ENCODE peak calls at places on chromosomes 6 and 20, in six cellular contexts. D, X, Y, K, A and U are unnamed samples. For H3K36me3, the result is how much of the 10 kb centered on the place peaks cover.

GRCh38 chr6:7910298-7910653 is 312 bp downstream of the TXNDC5 start:
- DNase-seq in D (no peak), X (peak), Y (no peak), K (no peak), A (no peak), U (no peak)

GRCh38 chr6:143331362-143331761 is 119.1 kb downstream of the ADAT2 start:
- DNase-seq in D (no peak), X (no peak), Y (no peak), K (no peak), A (no peak), U (no peak)

GRCh38 chr6:133099573-133099972 is 141.6 kb upstream of the EYA4 start:
- DNase-seq in D (peak), X (no peak), Y (peak), K (peak), A (no peak), U (no peak)

GRCh38 chr6:64012351-64013060 is 376.9 kb downstream of the PHF3 start:
- DNase-seq in D (peak), X (no peak), Y (peak), K (peak), A (no peak), U (no peak)

GRCh38 chr6:42805297-42805861 is 23.5 kb downstream of the BICRAL start:
- DNase-seq in D (no peak), X (no peak), Y (no peak), K (no peak), A (no peak), U (no peak)

GRCh38 chr6:6678185-6678671 is 89.7 kb downstream of the LY86 start:
- DNase-seq in D (peak), X (no peak), Y (peak), K (peak), A (no peak), U (no peak)

GRCh38 chr6:50249493-50249892 is 199.8 kb upstream of the DEFB112 start:
- DNase-seq in D (no peak), X (no peak), Y (peak), K (peak), A (no peak), U (no peak)

GRCh38 chr20:13452470-13453124 is 186.1 kb downstream of the TASP1 start:
- DNase-seq in D (no peak), X (no peak), Y (no peak), K (no peak), A (no peak), U (no peak)

GRCh38 chr20:51899674-51900073 is 97.4 kb upstream of the SALL4 start:
- DNase-seq in D (no peak), X (no peak), Y (no peak), K (no peak), A (no peak), U (no peak)

GRCh38 chr20:2156666-2157624 is 55.3 kb downstream of the STK35 start:
- DNase-seq in D (peak), X (no peak), Y (peak), K (no peak), A (no peak), U (no peak)

GRCh38 chr6:20427856-20428255 is 26.2 kb downstream of the E2F3 start:
- DNase-seq in D (no peak), X (no peak), Y (no peak), K (no peak), A (no peak), U (no peak)

GRCh38 chr6:149112976-149113375 is 204.5 kb upstream of the TAB2 start:
- DNase-seq in D (no peak), X (no peak), Y (no peak), K (no peak), A (no peak), U (no peak)

GRCh38 chr6:166763606-166764472 is 136.8 kb upstream of the RPS6KA2 start:
- DNase-seq in D (no peak), X (no peak), Y (no peak), K (no peak), A (no peak), U (no peak)

GRCh38 chr6:36840471-36841461 is 1.5 kb upstream of the CPNE5 start:
- DNase-seq in D (peak), X (peak), Y (no peak), K (no peak), A (no peak), U (peak)

GRCh38 chr6:158801655-158802294 is 17.4 kb downstream of the EZR start:
- DNase-seq in D (no peak), X (no peak), Y (no peak), K (no peak), A (peak), U (no peak)

GRCh38 chr20:9035129-9035528 is 33.8 kb upstream of the PLCB4 start:
- DNase-seq in D (peak), X (no peak), Y (peak), K (peak), A (no peak), U (no peak)

GRCh38 chr6:91434135-91434534 is 847.3 kb upstream of the MAP3K7 start:
- DNase-seq in D (no peak), X (no peak), Y (no peak), K (peak), A (no peak), U (no peak)

GRCh38 chr6:14472964-14473363 is 355.4 kb downstream of the CD83 start:
- DNase-seq in D (peak), X (no peak), Y (no peak), K (peak), A (no peak), U (no peak)

GRCh38 chr6:8731874-8732273 is 296.5 kb upstream of the SLC35B3 start:
- DNase-seq in D (no peak), X (no peak), Y (no peak), K (no peak), A (no peak), U (no peak)

GRCh38 chr6:135212020-135212806 is 31.1 kb downstream of the MYB start:
- DNase-seq in D (peak), X (no peak), Y (peak), K (peak), A (no peak), U (no peak)

GRCh38 chr20:47280668-47281067 is 75.8 kb downstream of the ZMYND8 start:
- DNase-seq in D (no peak), X (no peak), Y (no peak), K (no peak), A (no peak), U (no peak)

GRCh38 chr6:165222315-165223025 is 86.9 kb downstream of the C6orf118 start:
- DNase-seq in D (peak), X (no peak), Y (no peak), K (no peak), A (no peak), U (no peak)

GRCh38 chr6:138525355-138525754 is 26.1 kb upstream of the NHSL1 start:
- DNase-seq in D (no peak), X (no peak), Y (no peak), K (no peak), A (no peak), U (no peak)

GRCh38 chr20:54140486-54140885 is 33.3 kb downstream of the CYP24A1 start:
- DNase-seq in D (peak), X (no peak), Y (no peak), K (no peak), A (no peak), U (no peak)

GRCh38 chr20:63775096-63775978 is 35.8 kb downstream of the SLC2A4RG start:
- DNase-seq in D (peak), X (peak), Y (no peak), K (peak), A (no peak), U (no peak)

GRCh38 chr6:119346450-119346849 is 3.1 kb downstream of the MAN1A1 start:
- DNase-seq in D (peak), X (no peak), Y (no peak), K (no peak), A (no peak), U (no peak)

GRCh38 chr20:25005661-25006060 is 13.1 kb upstream of the APMAP start:
- DNase-seq in D (no peak), X (no peak), Y (no peak), K (no peak), A (no peak), U (no peak)

GRCh38 chr6:355373-355772 is 36.2 kb upstream of the IRF4 start:
- DNase-seq in D (no peak), X (no peak), Y (no peak), K (no peak), A (no peak), U (no peak)

GRCh38 chr6:148494226-148494625 is 151.6 kb downstream of the SASH1 start:
- DNase-seq in D (peak), X (no peak), Y (no peak), K (no peak), A (no peak), U (no peak)

GRCh38 chr6:149508485-149508884 is 23.7 kb upstream of the ZC3H12D start:
- DNase-seq in D (no peak), X (peak), Y (no peak), K (no peak), A (no peak), U (peak)

GRCh38 chr20:47276856-47277541 is 79.5 kb downstream of the ZMYND8 start:
- DNase-seq in D (peak), X (no peak), Y (no peak), K (peak), A (no peak), U (no peak)

GRCh38 chr6:13604546-13605416 is 10.4 kb upstream of the NOL7 start:
- DNase-seq in D (no peak), X (no peak), Y (no peak), K (no peak), A (no peak), U (no peak)

GRCh38 chr20:15867899-15868298 is 705.3 kb downstream of the KIF16B start:
- DNase-seq in D (no peak), X (no peak), Y (peak), K (no peak), A (no peak), U (no peak)

GRCh38 chr20:54123587-54124180 is 50.1 kb downstream of the CYP24A1 start:
- DNase-seq in D (peak), X (no peak), Y (peak), K (peak), A (no peak), U (no peak)

GRCh38 chr20:43689165-43689564 is 22.3 kb downstream of the MYBL2 start:
- DNase-seq in D (no peak), X (no peak), Y (no peak), K (no peak), A (no peak), U (no peak)
- H3K36me3 ChIP-seq in D (under half), X (under half), Y (under half), K (under half), A (under half), U (under half)

GRCh38 chr6:26646074-26646473 is 13.5 kb downstream of the ZNF322 start:
- DNase-seq in D (no peak), X (no peak), Y (no peak), K (no peak), A (no peak), U (no peak)
- H3K36me3 ChIP-seq in D (under half), X (under half), Y (under half), K (under half), A (under half), U (under half)

DNA sequence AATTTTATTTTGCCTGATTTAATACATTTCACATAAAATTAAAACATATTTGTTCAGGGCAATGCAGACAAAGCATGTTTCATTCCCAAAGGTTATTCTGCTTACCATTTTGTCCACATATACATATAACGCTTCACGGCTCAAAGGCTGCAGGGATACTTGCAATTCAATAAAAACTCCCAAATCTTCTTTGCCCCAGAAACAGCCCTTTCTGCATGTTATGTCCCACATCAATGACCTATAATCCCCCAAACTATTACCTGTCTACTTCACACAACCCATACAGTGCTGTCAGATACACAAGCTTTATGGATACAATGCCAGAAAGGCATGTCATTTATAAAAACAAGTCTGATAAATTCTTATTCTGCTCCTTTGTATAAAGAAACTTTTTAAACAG is 20.2 kb downstream of the SNX5 start:
- DNase-seq in D (no peak), X (no peak), Y (no peak), K (no peak), A (no peak), U (no peak)
- H3K36me3 ChIP-seq in D (half or more), X (half or more), Y (under half), K (under half), A (under half), U (half or more)

GRCh38 chr20:38528167-38528566 is 52.8 kb upstream of the ADIG start:
- DNase-seq in D (no peak), X (no peak), Y (no peak), K (no peak), A (no peak), U (no peak)
- H3K36me3 ChIP-seq in D (under half), X (under half), Y (under half), K (under half), A (under half), U (under half)

GRCh38 chr6:125340175-125340835 is 38.5 kb upstream of the HDDC2 start:
- DNase-seq in D (no peak), X (no peak), Y (no peak), K (no peak), A (no peak), U (no peak)
- H3K36me3 ChIP-seq in D (under half), X (under half), Y (under half), K (under half), A (under half), U (under half)

GRCh38 chr20:21352703-21353102 is 44.6 kb downstream of the NKX2-4 start:
- DNase-seq in D (peak), X (no peak), Y (peak), K (peak), A (no peak), U (no peak)

GRCh38 chr20:21360686-21361085 is 36.6 kb downstream of the NKX2-4 start:
- DNase-seq in D (peak), X (no peak), Y (peak), K (peak), A (no peak), U (no peak)

GRCh38 chr20:21357851-21358250 is 39.5 kb downstream of the NKX2-4 start:
- DNase-seq in D (no peak), X (no peak), Y (no peak), K (no peak), A (no peak), U (no peak)

GRCh38 chr20:21353236-21353635 is 44.1 kb downstream of the NKX2-4 start:
- DNase-seq in D (peak), X (no peak), Y (peak), K (peak), A (no peak), U (no peak)

GRCh38 chr20:21355981-21356380 is 41.3 kb downstream of the NKX2-4 start:
- DNase-seq in D (no peak), X (no peak), Y (no peak), K (no peak), A (no peak), U (no peak)
- H3K36me3 ChIP-seq in D (under half), X (under half), Y (under half), K (under half), A (under half), U (half or more)

GRCh38 chr20:35010405-35011192 is 54.9 kb downstream of the MYH7B start:
- DNase-seq in D (no peak), X (no peak), Y (no peak), K (no peak), A (no peak), U (no peak)

GRCh38 chr20:35008411-35009342 is 53.0 kb downstream of the MYH7B start:
- DNase-seq in D (peak), X (no peak), Y (no peak), K (peak), A (peak), U (no peak)

GRCh38 chr20:35007891-35008290 is 52.2 kb downstream of the MYH7B start:
- DNase-seq in D (no peak), X (no peak), Y (no peak), K (no peak), A (no peak), U (no peak)

GRCh38 chr20:35011589-35012226 is 56.0 kb downstream of the MYH7B start:
- DNase-seq in D (no peak), X (no peak), Y (no peak), K (no peak), A (no peak), U (no peak)

GRCh38 chr20:35009665-35010328 is 54.1 kb downstream of the MYH7B start:
- DNase-seq in D (no peak), X (no peak), Y (no peak), K (no peak), A (no peak), U (no peak)
- H3K36me3 ChIP-seq in D (half or more), X (half or more), Y (half or more), K (under half), A (under half), U (half or more)